ENCODE peak calls at places on chromosomes 11 and 22, in four cellular contexts. W, B, H and G are unnamed samples.

GRCh38 chr11:83933008-83933407 is 646.8 kb upstream of the CCDC90B start:
- DNase-seq in H (no peak), B (no peak), W (no peak), G (no peak)

GRCh38 chr22:32567544-32567943 is 92.9 kb downstream of the FBXO7 start:
- DNase-seq in H (no peak), W (no peak), B (no peak), G (no peak)

GRCh38 chr11:47234669-47235075 is 13.9 kb downstream of the ACP2 start:
- DNase-seq in W (no peak), B (peak), H (peak), G (no peak)

GRCh38 chr11:64963072-64963631 is 8.8 kb downstream of the MAJIN start:
- DNase-seq in H (no peak), B (no peak), W (no peak), G (no peak)

GRCh38 chr22:50656122-50657070 is 16.2 kb upstream of the SHANK3 start:
- DNase-seq in H (peak), W (no peak), B (no peak), G (peak)

GRCh38 chr22:39967103-39967829 is 7.1 kb downstream of the TMA7B start:
- DNase-seq in W (no peak), B (peak), H (peak), G (no peak)

GRCh38 chr11:101129203-101129943 is at the start of gene PGR:
- DNase-seq in H (no peak), W (no peak), B (peak), G (no peak)

GRCh38 chr11:99422581-99423434 is 402.1 kb downstream of the CNTN5 start:
- DNase-seq in B (no peak), W (no peak), H (peak), G (no peak)

GRCh38 chr22:46171940-46172339 is 21.6 kb downstream of the PPARA start:
- DNase-seq in B (peak), W (peak), H (peak), G (no peak)

GRCh38 chr11:35905901-35906661 is 37.8 kb upstream of the LDLRAD3 start:
- DNase-seq in H (no peak), B (no peak), W (no peak), G (no peak)

GRCh38 chr11:85029964-85030363 is 597.2 kb downstream of the DLG2 start:
- DNase-seq in W (no peak), H (peak), B (no peak), G (no peak)

GRCh38 chr11:76788661-76789442 is 5.7 kb downstream of the TSKU start:
- DNase-seq in H (no peak), B (peak), W (no peak), G (no peak)

GRCh38 chr11:44561275-44561781 is 4.1 kb upstream of the CD82 start:
- DNase-seq in W (no peak), B (no peak), H (peak), G (no peak)

GRCh38 chr11:44556735-44557409 is 8.6 kb upstream of the CD82 start:
- DNase-seq in H (peak), B (peak), W (no peak), G (peak)

GRCh38 chr11:44557464-44557863 is 8.0 kb upstream of the CD82 start:
- DNase-seq in H (no peak), B (no peak), W (no peak), G (no peak)

GRCh38 chr11:44561964-44562734 is 3.3 kb upstream of the CD82 start:
- DNase-seq in H (no peak), B (no peak), W (no peak), G (no peak)

GRCh38 chr11:44559207-44559943 is 6.1 kb upstream of the CD82 start:
- DNase-seq in H (no peak), W (no peak), B (no peak), G (no peak)
- TF ChIP-seq CTCF in H (no peak), W (no peak), B (no peak), G (no peak)

DNA sequence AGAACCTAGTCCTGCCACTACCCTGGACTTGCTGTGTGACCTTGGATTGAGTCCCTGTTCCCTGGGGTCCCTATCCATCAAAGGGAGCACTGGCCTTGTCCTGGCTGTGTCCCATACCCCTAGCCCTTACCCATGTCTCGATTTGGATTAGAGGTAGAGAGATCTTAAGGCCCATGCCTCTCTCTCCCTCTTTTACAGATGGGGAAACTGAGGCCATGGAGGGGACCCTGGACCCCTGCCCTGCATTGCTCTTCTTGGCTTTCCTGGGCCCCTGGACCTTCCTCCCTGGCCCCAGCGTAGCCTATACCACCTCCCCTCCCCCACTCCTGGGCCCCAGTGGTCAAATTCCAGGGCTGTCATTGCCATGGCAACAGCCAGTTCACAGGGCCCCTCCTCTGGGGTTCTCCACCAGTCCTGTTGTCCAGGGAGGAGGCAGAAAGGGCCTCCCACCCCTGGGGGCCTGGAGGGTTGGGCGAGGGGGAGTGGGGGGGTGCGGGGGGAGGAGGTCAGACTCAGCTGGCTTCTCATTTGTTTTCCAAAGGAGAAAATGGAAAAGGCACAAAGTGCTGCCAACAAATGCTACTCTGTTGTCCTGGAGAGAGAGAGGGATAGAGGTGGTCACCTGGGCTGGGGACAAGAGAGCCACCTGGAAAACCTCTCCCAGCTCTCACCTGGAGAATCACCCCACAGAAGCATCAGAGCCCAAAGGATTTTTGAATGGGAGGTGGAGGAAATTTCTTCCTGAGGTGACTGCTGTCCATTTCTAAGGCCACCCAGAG is 23.3 kb downstream of the ARHGEF17 start:
- DNase-seq in B (no peak), H (no peak), W (no peak), G (no peak)
- TF ChIP-seq CTCF in B (no peak), H (no peak), W (no peak), G (no peak)

GRCh38 chr11:15216678-15217077 is 102.0 kb downstream of the INSC start:
- DNase-seq in W (no peak), B (no peak), H (peak), G (no peak)
- TF ChIP-seq CTCF in W (peak), B (peak), H (peak), G (no peak)

GRCh38 chr11:66388746-66389386 is 17.3 kb upstream of the SLC29A2 start:
- DNase-seq in B (peak), W (no peak), H (peak), G (peak)
- TF ChIP-seq CTCF in B (peak), W (peak), H (peak), G (peak)

GRCh38 chr11:7833527-7833926 is 36.8 kb upstream of the OR5P2 start:
- DNase-seq in B (no peak), H (no peak), W (no peak), G (no peak)
- TF ChIP-seq CTCF in B (no peak), H (no peak), W (no peak), G (no peak)